ENCODE peak calls at places on chromosomes 5 and 9, in six cellular contexts. D is GM12865, J is dorsolateral prefrontal cortex, U is psoas muscle, B is kidney, P is RCC 7860. Q is an unnamed sample.

GRCh38 chr5:125056641-125057345 is 310.4 kb upstream of the ZNF608 start:
- DNase-seq in D (no peak), P (no peak), J (no peak), U (no peak), B (no peak), Q (no peak)

GRCh38 chr9:36401179-36401740 is 1.2 kb upstream of the RNF38 start:
- DNase-seq in P (peak; percentile 42), B (no peak), U (no peak), D (no peak), J (no peak), Q (no peak)

GRCh38 chr5:122723606-122724352 is 51.1 kb upstream of the SNX2 start:
- DNase-seq in D (peak; percentile 75), P (no peak), J (no peak), U (no peak), B (no peak), Q (no peak)

GRCh38 chr5:1521671-1522600 is 1.8 kb downstream of the LPCAT1 start:
- DNase-seq in D (no peak), B (peak; percentile 74), U (peak; percentile 27), J (peak; percentile 31), P (peak; percentile 83), Q (no peak)

GRCh38 chr9:13688223-13688989 is 408.9 kb upstream of the MPDZ start:
- DNase-seq in B (no peak), U (no peak), P (no peak), D (no peak), J (no peak), Q (no peak)

GRCh38 chr9:82797539-82797938 is 265.4 kb downstream of the RASEF start:
- DNase-seq in D (no peak), B (peak; percentile 66), P (no peak), J (no peak), U (no peak), Q (no peak)

GRCh38 chr9:33130501-33130900 is 36.6 kb downstream of the B4GALT1 start:
- DNase-seq in P (no peak), D (peak; percentile 75), B (no peak), J (no peak), U (no peak), Q (no peak)

GRCh38 chr5:134878403-134878802 is 4.2 kb downstream of the TXNDC15 start:
- DNase-seq in J (no peak), D (no peak), U (no peak), P (no peak), B (no peak), Q (no peak)

GRCh38 chr5:178114325-178115135 is 1.2 kb downstream of the N4BP3 start:
- DNase-seq in P (no peak), J (no peak), U (no peak), D (peak; percentile 40), B (peak; percentile 82), Q (no peak)

GRCh38 chr5:72938206-72938605 is 17.6 kb upstream of the FCHO2 start:
- DNase-seq in D (no peak), B (no peak), P (peak; percentile 6), J (no peak), U (no peak), Q (no peak)

GRCh38 chr9:115058684-115059315 is 59.2 kb downstream of the TNC start:
- DNase-seq in B (peak; percentile 88), J (no peak), D (no peak), P (no peak), U (no peak), Q (no peak)

GRCh38 chr9:123611228-123611627 is 255.2 kb downstream of the CRB2 start:
- DNase-seq in J (no peak), P (no peak), U (no peak), B (no peak), D (no peak), Q (no peak)

GRCh38 chr9:109448223-109448622 is 49.9 kb downstream of the PTPN3 start:
- DNase-seq in J (no peak), P (no peak), B (no peak), U (no peak), D (no peak), Q (no peak)

GRCh38 chr5:139925650-139926640 is 117.2 kb downstream of the NRG2 start:
- DNase-seq in U (no peak), B (no peak), J (no peak), D (no peak), P (no peak), Q (no peak)

GRCh38 chr9:83669067-83669466 is 38.7 kb downstream of the UBQLN1 start:
- DNase-seq in B (no peak), D (no peak), U (no peak), P (no peak), J (no peak), Q (no peak)

GRCh38 chr5:117013280-117013877 is 438.8 kb upstream of the SEMA6A start:
- DNase-seq in D (no peak), U (no peak), P (no peak), B (no peak), J (no peak), Q (no peak)

Q was measured in amygdala.